ENCODE peak calls at places on chromosomes 3 and 15, in seven cellular contexts. V is CD4-positive, CD25-positive, alpha-beta regulatory T cell; Q is A549; X is IMR-90; Z is pancreas; P is heart left ventricle; M is colonic mucosa. N is an unnamed sample.

GRCh38 chr3:167033866-167034265 is 346.2 kb downstream of the ZBBX start:
- DNase-seq in V (no peak), Q (no peak), X (no peak), Z (no peak), P (no peak), M (no peak), N (no peak)

GRCh38 chr3:153513236-153513635 is 351.2 kb downstream of the RAP2B start:
- DNase-seq in V (no peak), Q (peak; percentile 20), X (no peak), Z (no peak), P (no peak), M (no peak), N (no peak)

GRCh38 chr3:126432361-126432760 is 37.7 kb downstream of the CFAP100 start:
- DNase-seq in V (no peak), Q (no peak), X (peak; percentile 53), Z (no peak), P (no peak), M (no peak), N (no peak)

GRCh38 chr3:20451170-20451569 is 265.2 kb upstream of the SGO1 start:
- DNase-seq in V (no peak), Q (no peak), X (no peak), Z (no peak), P (no peak), M (no peak), N (no peak)

GRCh38 chr3:168117059-168117458 is 21.3 kb upstream of the GOLIM4 start:
- DNase-seq in V (no peak), Q (no peak), X (peak; percentile 62), Z (no peak), P (no peak), M (no peak), N (no peak)

GRCh38 chr3:106007512-106007911 is 138.7 kb upstream of the CBLB start:
- DNase-seq in V (no peak), Q (no peak), X (no peak), Z (no peak), P (no peak), M (no peak), N (no peak)

GRCh38 chr3:185420762-185421161 is 57.8 kb downstream of the MAP3K13 start:
- DNase-seq in V (no peak), Q (peak; percentile 7), X (no peak), Z (peak; percentile 83), P (no peak), M (peak; percentile 82), N (no peak)

GRCh38 chr15:39443659-39444219 is 137.1 kb upstream of the THBS1 start:
- DNase-seq in V (no peak), Q (no peak), X (no peak), Z (no peak), P (no peak), M (no peak), N (no peak)

GRCh38 chr3:145807990-145808389 is 353.0 kb downstream of the PLOD2 start:
- DNase-seq in V (no peak), Q (peak; percentile 25), X (peak; percentile 6), Z (no peak), P (peak; percentile 27), M (no peak), N (no peak)

GRCh38 chr3:53084310-53085001 is 38.6 kb upstream of the SFMBT1 start:
- DNase-seq in V (no peak), Q (no peak), X (no peak), Z (peak; percentile 33), P (peak; percentile 84), M (no peak), N (no peak)

GRCh38 chr15:62940755-62941361 is 101.7 kb upstream of the TPM1 start:
- DNase-seq in V (no peak), Q (peak; percentile 60), X (peak; percentile 98), Z (peak; percentile 22), P (peak; percentile 92), M (peak; percentile 53), N (no peak)

GRCh38 chr3:58021072-58021959 is 13.1 kb downstream of the FLNB start:
- DNase-seq in V (no peak), Q (no peak), X (no peak), Z (no peak), P (peak; percentile 39), M (peak; percentile 55), N (no peak)

GRCh38 chr3:14793126-14793857 is 25.5 kb upstream of the FGD5 start:
- DNase-seq in V (no peak), Q (no peak), X (no peak), Z (no peak), P (peak; percentile 45), M (no peak), N (no peak)

GRCh38 chr3:138941259-138941885 is 5.6 kb downstream of the FOXL2 start:
- DNase-seq in V (no peak), Q (peak; percentile 62), X (peak; percentile 33), Z (no peak), P (no peak), M (peak; percentile 66), N (no peak)

GRCh38 chr3:159069076-159069475 is 267.2 kb downstream of the MFSD1 start:
- DNase-seq in V (no peak), Q (no peak), X (no peak), Z (no peak), P (no peak), M (no peak), N (no peak)

GRCh38 chr3:11509175-11510000 is 134.3 kb downstream of the VGLL4 start:
- DNase-seq in V (no peak), Q (peak; percentile 33), X (peak; percentile 96), Z (peak; percentile 71), P (peak; percentile 78), M (peak; percentile 56), N (no peak)

GRCh38 chr3:11507719-11508118 is 136.0 kb downstream of the VGLL4 start:
- DNase-seq in V (no peak), Q (peak; percentile 28), X (peak; percentile 59), Z (no peak), P (no peak), M (no peak), N (no peak)

GRCh38 chr3:11508346-11509174 is 135.2 kb downstream of the VGLL4 start:
- DNase-seq in V (no peak), Q (no peak), X (no peak), Z (no peak), P (no peak), M (no peak), N (no peak)

GRCh38 chr3:11513817-11514135 is 129.9 kb downstream of the VGLL4 start:
- DNase-seq in V (no peak), Q (no peak), X (no peak), Z (no peak), P (no peak), M (no peak), N (no peak)

DNA sequence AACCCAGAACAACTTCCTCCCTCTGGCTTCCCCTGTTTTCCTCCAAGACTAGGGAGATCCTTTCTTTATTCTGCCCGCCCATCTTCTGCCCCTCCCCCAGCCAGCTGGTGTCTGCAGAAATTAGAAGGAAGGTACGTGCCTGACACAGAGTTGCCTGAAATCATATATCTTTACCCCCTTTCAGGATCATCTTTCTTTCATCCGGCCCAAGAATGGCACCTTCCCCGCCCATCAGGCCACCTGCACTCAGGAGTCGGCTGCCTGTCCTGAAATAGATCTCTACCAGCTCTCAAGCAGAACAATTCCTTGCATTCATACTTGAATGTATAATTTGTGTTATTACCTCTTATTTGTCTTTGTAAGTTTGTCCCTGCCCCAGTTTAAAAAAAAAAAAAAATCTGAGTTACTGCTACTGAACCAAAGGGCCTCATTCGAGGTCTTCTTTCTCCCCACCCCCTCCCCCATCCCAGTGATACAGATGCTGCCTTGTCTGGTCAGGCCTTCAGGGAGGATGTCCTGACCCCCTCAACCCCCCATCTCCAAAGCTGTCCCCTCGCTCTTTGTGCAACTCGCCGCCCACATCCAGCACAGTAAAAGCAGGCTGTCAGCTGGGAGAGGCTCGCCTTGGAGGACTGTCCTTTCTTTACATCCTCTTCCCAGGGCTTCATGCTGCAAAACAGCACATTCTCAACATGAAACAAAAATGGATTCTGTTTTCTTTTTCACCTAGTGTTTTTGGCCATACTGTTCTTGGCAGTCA is 133.5 kb downstream of the VGLL4 start:
- DNase-seq in V (no peak), Q (no peak), X (no peak), Z (no peak), P (peak; percentile 39), M (no peak), N (no peak)
- H3K27ac ChIP-seq in V (no peak overlapping the region), Q (no peak overlapping the region), X (peak overlapping the region; percentile 57), Z (no peak overlapping the region), P (peak overlapping the region; percentile 71), M (peak overlapping the region; percentile 55), N (no peak overlapping the region)

GRCh38 chr3:3192481-3192764 is 12.9 kb upstream of the CRBN start:
- DNase-seq in V (no peak), Q (no peak), X (no peak), Z (no peak), P (no peak), M (no peak), N (no peak)
- H3K4me3 ChIP-seq in V (peak overlapping the region; percentile 42), Q (no peak overlapping the region), X (no peak overlapping the region), Z (no peak overlapping the region), P (no peak overlapping the region), M (no peak overlapping the region), N (peak overlapping the region; percentile 18)

GRCh38 chr15:77473328-77473727 is 52.6 kb downstream of the HMG20A start:
- DNase-seq in V (no peak), Q (no peak), X (no peak), Z (no peak), P (no peak), M (no peak), N (no peak)

GRCh38 chr15:77475898-77476297 is 55.2 kb downstream of the HMG20A start:
- DNase-seq in V (no peak), Q (no peak), X (no peak), Z (no peak), P (no peak), M (no peak), N (no peak)

GRCh38 chr15:77474310-77474986 is 53.8 kb downstream of the HMG20A start:
- DNase-seq in V (no peak), Q (no peak), X (no peak), Z (no peak), P (no peak), M (no peak), N (no peak)

GRCh38 chr15:77476999-77477398 is 56.3 kb downstream of the HMG20A start:
- DNase-seq in V (no peak), Q (no peak), X (no peak), Z (no peak), P (no peak), M (no peak), N (no peak)

GRCh38 chr15:77474987-77475385 is 54.3 kb downstream of the HMG20A start:
- DNase-seq in V (no peak), Q (no peak), X (no peak), Z (no peak), P (no peak), M (no peak), N (no peak)
- H3K27ac ChIP-seq in V (no peak overlapping the region), Q (no peak overlapping the region), X (no peak overlapping the region), Z (no peak overlapping the region), P (peak overlapping the region; percentile 70), M (no peak overlapping the region), N (no peak overlapping the region)

DNA sequence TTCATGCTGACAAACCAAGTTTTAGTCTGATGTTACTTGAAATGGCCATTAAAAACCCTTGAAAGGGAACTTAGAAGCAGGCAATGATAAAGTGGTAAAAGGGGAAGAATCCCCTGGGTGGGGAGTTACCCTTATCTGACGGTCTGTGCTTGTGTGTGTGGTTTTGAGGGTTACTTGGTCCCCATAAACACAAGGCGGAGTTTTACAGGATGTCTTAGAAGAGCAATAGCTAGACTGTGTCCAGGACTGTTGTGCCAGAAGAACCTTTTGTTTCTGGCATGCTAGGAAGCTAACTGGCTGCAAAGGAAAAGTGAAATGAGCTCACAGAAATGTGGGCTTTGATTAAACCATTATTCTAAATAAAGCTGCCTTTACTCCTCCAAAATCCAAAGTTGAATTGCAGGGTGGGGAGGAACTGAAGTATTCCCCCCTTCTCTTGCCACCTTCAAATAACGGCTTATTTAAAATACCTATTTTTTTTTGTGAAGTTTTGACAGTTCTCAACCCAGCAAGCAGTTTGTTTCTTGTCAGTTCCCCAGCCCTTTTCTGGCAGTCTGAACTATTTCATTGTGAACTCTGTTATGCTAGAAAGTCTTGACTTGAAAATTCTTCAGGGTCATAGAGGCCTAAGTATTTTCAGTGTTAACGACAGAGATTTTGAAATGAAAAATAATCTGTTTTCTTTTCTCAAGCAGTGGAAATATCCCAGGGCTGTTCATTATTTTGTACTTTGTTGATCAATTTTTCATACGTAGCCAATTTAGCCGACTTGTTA is 443.5 kb downstream of the OTOL1 start:
- DNase-seq in V (no peak), Q (no peak), X (no peak), Z (no peak), P (no peak), M (no peak), N (no peak)
- H3K4me3 ChIP-seq in V (no peak overlapping the region), Q (no peak overlapping the region), X (no peak overlapping the region), Z (no peak overlapping the region), P (no peak overlapping the region), M (no peak overlapping the region), N (no peak overlapping the region)

N was measured in naive thymus-derived CD4-positive, alpha-beta T cell.